ENCODE peak calls at places on chromosomes 1 and 21, in seven cellular contexts. H is astrocyte of the spinal cord, Y is A549, L is pancreas, U is BJ, A is BE2C, O is brain microvascular endothelial cell. Q is an unnamed sample.

GRCh38 chr21:46515109-46515508 is 56.4 kb downstream of the DIP2A start:
- DNase-seq in H (peak), Y (no peak), L (peak), U (no peak), A (no peak), O (no peak), Q (no peak)

GRCh38 chr1:241767737-241768136 is 80.3 kb upstream of the EXO1 start:
- DNase-seq in H (no peak), Y (no peak), L (no peak), U (no peak), A (no peak), O (no peak), Q (no peak)

GRCh38 chr1:246008256-246008901 is 498.7 kb downstream of the SMYD3 start:
- DNase-seq in H (no peak), Y (no peak), L (no peak), U (no peak), A (no peak), O (no peak), Q (no peak)

GRCh38 chr1:48216276-48216675 is 6.2 kb upstream of the SLC5A9 start:
- DNase-seq in H (no peak), Y (no peak), L (no peak), U (no peak), A (no peak), O (no peak), Q (no peak)

GRCh38 chr1:240055978-240056772 is 35.5 kb upstream of the FMN2 start:
- DNase-seq in H (no peak), Y (no peak), L (no peak), U (no peak), A (no peak), O (no peak), Q (no peak)

GRCh38 chr1:171787686-171788480 is 6.4 kb downstream of the METTL13 start:
- DNase-seq in H (no peak), Y (no peak), L (no peak), U (no peak), A (no peak), O (no peak), Q (no peak)

GRCh38 chr1:27724961-27725373 is 794 bp upstream of the FAM76A start:
- DNase-seq in H (no peak), Y (no peak), L (peak), U (no peak), A (no peak), O (no peak), Q (no peak)

GRCh38 chr1:41640141-41640751 is 155.8 kb upstream of the EDN2 start:
- DNase-seq in H (no peak), Y (no peak), L (no peak), U (no peak), A (no peak), O (no peak), Q (no peak)

GRCh38 chr21:45074048-45074817 is at the start of gene ADARB1:
- DNase-seq in H (peak), Y (peak), L (peak), U (no peak), A (peak), O (peak), Q (no peak)

GRCh38 chr1:17957588-17958267 is 149.9 kb upstream of the IGSF21 start:
- DNase-seq in H (no peak), Y (no peak), L (no peak), U (no peak), A (no peak), O (no peak), Q (no peak)

GRCh38 chr1:44423706-44424546 is 18.9 kb downstream of the RNF220 start:
- DNase-seq in H (peak), Y (no peak), L (peak), U (no peak), A (no peak), O (no peak), Q (peak)

GRCh38 chr1:203215573-203215972 is 13.9 kb downstream of the CHIT1 start:
- DNase-seq in H (no peak), Y (no peak), L (no peak), U (no peak), A (no peak), O (no peak), Q (no peak)

GRCh38 chr21:28336299-28336698 is 656.4 kb downstream of the LTN1 start:
- DNase-seq in H (peak), Y (peak), L (peak), U (peak), A (peak), O (peak), Q (peak)

GRCh38 chr1:68163220-68163619 is 69.1 kb downstream of the WLS start:
- DNase-seq in H (no peak), Y (no peak), L (no peak), U (no peak), A (no peak), O (no peak), Q (no peak)

GRCh38 chr1:231357831-231358354 is 19.8 kb downstream of the SPRTN start:
- DNase-seq in H (peak), Y (peak), L (peak), U (peak), A (peak), O (peak), Q (peak)

GRCh38 chr1:207762622-207763021 is 10.8 kb downstream of the CD46 start:
- DNase-seq in H (no peak), Y (no peak), L (no peak), U (no peak), A (no peak), O (no peak), Q (no peak)
- H3K4me3 ChIP-seq in H (no peak), Y (no peak), L (no peak), U (no peak), A (no peak), O (no peak), Q (no peak)

GRCh38 chr1:166289309-166289708 is 122.5 kb upstream of the FAM78B start:
- DNase-seq in H (no peak), Y (no peak), L (no peak), U (no peak), A (no peak), O (no peak), Q (no peak)
- TF ChIP-seq CTCF in H (no peak), Y (no peak), L (no peak), U (no peak), A (no peak), O (no peak), Q (no peak)

GRCh38 chr1:77671836-77672235 is 10.6 kb downstream of the ZZZ3 start:
- DNase-seq in H (no peak), Y (no peak), L (no peak), U (peak), A (no peak), O (peak), Q (no peak)

GRCh38 chr1:77672374-77672773 is 10.1 kb downstream of the ZZZ3 start:
- DNase-seq in H (no peak), Y (no peak), L (no peak), U (no peak), A (no peak), O (no peak), Q (no peak)

GRCh38 chr1:77668924-77669449 is 13.5 kb downstream of the ZZZ3 start:
- DNase-seq in H (no peak), Y (no peak), L (no peak), U (no peak), A (no peak), O (no peak), Q (no peak)

GRCh38 chr1:77673030-77673429 is 9.4 kb downstream of the ZZZ3 start:
- DNase-seq in H (no peak), Y (no peak), L (no peak), U (no peak), A (no peak), O (no peak), Q (no peak)

GRCh38 chr1:77670330-77670729 is 12.1 kb downstream of the ZZZ3 start:
- DNase-seq in H (no peak), Y (no peak), L (no peak), U (no peak), A (no peak), O (no peak), Q (no peak)
- H3K4me3 ChIP-seq in H (no peak), Y (no peak), L (no peak), U (no peak), A (no peak), O (no peak), Q (no peak)

DNA sequence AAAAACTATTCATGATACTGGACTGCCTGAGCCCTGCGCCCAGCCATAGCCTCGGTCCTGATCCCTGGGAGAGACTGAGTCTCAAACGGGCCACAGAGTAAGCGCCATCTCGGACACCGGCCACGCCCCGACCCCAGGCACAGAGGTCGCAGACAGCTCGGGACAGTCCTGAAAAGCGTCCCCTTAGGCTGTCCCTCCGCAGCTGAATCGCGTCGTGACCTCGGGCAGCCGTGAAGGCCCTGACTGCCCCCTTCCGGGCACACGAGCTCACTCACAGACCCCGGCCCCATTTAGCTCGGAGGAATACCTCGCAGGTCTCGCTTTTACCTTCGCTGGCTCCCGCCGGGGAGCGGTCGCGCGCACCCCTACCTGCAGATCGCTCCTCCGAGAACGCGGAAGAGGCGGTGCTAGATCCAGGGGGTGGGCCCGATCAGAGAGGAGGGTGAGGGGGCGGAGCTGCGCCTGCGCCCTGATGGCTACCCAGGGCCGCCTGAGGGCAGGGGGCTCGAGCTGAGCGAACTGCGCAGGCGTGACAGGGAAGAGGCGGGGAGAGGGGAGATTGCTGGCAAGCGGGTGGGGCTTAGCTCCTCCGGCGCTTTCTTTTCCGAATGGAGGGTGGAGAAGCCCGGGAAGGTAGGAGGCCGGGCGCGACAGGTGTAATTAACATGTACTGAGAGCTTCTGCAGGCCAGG is at the start of gene MKNK1:
- DNase-seq in H (peak), Y (peak), L (peak), U (peak), A (peak), O (peak), Q (peak)
- TF ChIP-seq CTCF in H (peak), Y (no peak), L (no peak), U (peak), A (no peak), O (peak), Q (peak)

GRCh38 chr1:8014381-8014988 is 11.6 kb downstream of the ERRFI1 start:
- DNase-seq in H (no peak), Y (no peak), L (no peak), U (no peak), A (no peak), O (no peak), Q (no peak)

GRCh38 chr1:8016244-8017241 is 9.6 kb downstream of the ERRFI1 start:
- DNase-seq in H (peak), Y (no peak), L (no peak), U (no peak), A (no peak), O (no peak), Q (no peak)

GRCh38 chr1:8013800-8014199 is 12.3 kb downstream of the ERRFI1 start:
- DNase-seq in H (no peak), Y (no peak), L (no peak), U (no peak), A (no peak), O (no peak), Q (no peak)

GRCh38 chr1:8015809-8016165 is 10.3 kb downstream of the ERRFI1 start:
- DNase-seq in H (peak), Y (no peak), L (no peak), U (no peak), A (no peak), O (no peak), Q (no peak)

DNA sequence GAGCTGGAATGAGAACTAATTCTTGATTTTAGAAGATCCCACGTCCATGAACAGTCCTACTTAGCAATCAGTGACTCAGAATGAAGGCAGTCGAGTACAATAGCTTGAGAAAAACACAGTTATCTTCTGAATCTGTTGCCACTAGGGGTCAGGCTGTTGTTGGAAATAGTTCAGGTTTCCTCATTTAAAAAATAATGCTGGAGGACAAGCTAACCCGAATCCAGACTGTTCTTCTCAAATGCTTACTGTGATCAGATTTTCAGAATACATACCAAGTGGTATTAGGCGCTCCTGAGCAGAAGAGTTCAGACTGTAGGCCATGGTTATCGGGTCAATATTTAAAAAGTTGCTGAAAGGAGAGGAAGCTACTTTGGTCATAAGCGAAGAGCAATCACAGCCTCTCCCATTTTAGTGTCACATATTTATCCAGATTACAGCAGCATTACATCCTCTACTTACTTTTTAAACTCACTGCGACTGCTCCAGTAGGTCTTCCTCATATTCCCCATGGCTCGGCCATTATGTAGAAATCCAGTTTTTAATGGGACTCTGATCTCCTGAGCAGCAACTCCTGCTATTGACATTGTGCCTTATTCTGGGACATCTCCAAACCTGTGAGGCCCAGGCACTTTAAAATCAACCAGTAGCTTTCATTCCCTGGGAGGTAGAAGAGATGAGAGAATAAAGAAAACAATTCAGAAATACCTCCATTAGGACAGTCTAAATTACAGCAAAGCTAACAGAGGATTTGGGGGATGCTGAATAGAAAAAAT is 10.9 kb downstream of the ERRFI1 start:
- DNase-seq in H (peak), Y (peak), L (no peak), U (peak), A (peak), O (peak), Q (peak)
- H3K4me3 ChIP-seq in H (no peak), Y (peak), L (no peak), U (no peak), A (no peak), O (no peak), Q (no peak)

GRCh38 chr1:109258481-109259466 is 9.4 kb downstream of the CELSR2 start:
- DNase-seq in H (no peak), Y (no peak), L (no peak), U (no peak), A (no peak), O (no peak), Q (no peak)
- TF ChIP-seq CTCF in H (no peak), Y (no peak), L (no peak), U (no peak), A (no peak), O (no peak), Q (no peak)

Q was measured in epithelial cell of proximal tubule.